ENCODE peak calls at places on chromosomes 5 and 9, in six cellular contexts. One of them, this sample, is unnamed.

GRCh38 chr9:128916204-128916603 is 4.6 kb upstream of the PHYHD1 start:
- DNase-seq in IMR-90: no peak
- DNase-seq in A549: no peak
- DNase-seq in CD4-positive, alpha-beta memory T cell: no peak
- DNase-seq in heart right ventricle: no peak
- DNase-seq in BE2C: no peak
- DNase-seq in this sample: no peak

GRCh38 chr9:115786321-115786720 is 367.3 kb upstream of the PAPPA start:
- DNase-seq in IMR-90: peak; percentile 13
- DNase-seq in CD4-positive, alpha-beta memory T cell: no peak
- DNase-seq in BE2C: no peak
- DNase-seq in A549: no peak
- DNase-seq in heart right ventricle: no peak
- DNase-seq in this sample: no peak

GRCh38 chr9:137055385-137056364 is 1.8 kb upstream of the ENTPD2 start:
- DNase-seq in CD4-positive, alpha-beta memory T cell: no peak
- DNase-seq in BE2C: peak; percentile 86
- DNase-seq in IMR-90: peak; percentile 41
- DNase-seq in heart right ventricle: peak; percentile 93
- DNase-seq in A549: peak; percentile 58
- DNase-seq in this sample: peak; percentile 92

GRCh38 chr9:121394292-121394691 is 24.2 kb upstream of the STOM start:
- DNase-seq in BE2C: no peak
- DNase-seq in CD4-positive, alpha-beta memory T cell: no peak
- DNase-seq in A549: no peak
- DNase-seq in heart right ventricle: no peak
- DNase-seq in IMR-90: peak; percentile 17
- DNase-seq in this sample: no peak

GRCh38 chr5:115626444-115626823 is 598 bp upstream of the TMED7 start:
- DNase-seq in IMR-90: peak; percentile 62
- DNase-seq in heart right ventricle: no peak
- DNase-seq in A549: no peak
- DNase-seq in BE2C: no peak
- DNase-seq in CD4-positive, alpha-beta memory T cell: no peak
- DNase-seq in this sample: no peak

GRCh38 chr5:54295658-54296276 is 14.6 kb downstream of the ARL15 start:
- DNase-seq in A549: no peak
- DNase-seq in heart right ventricle: peak; percentile 36
- DNase-seq in CD4-positive, alpha-beta memory T cell: no peak
- DNase-seq in BE2C: no peak
- DNase-seq in IMR-90: no peak
- DNase-seq in this sample: no peak

GRCh38 chr5:75611324-75612210 is at the start of gene ANKDD1B:
- DNase-seq in A549: peak; percentile 60
- DNase-seq in BE2C: peak; percentile 37
- DNase-seq in CD4-positive, alpha-beta memory T cell: no peak
- DNase-seq in IMR-90: peak; percentile 65
- DNase-seq in heart right ventricle: peak; percentile 14
- DNase-seq in this sample: peak; percentile 48

GRCh38 chr5:1510151-1510561 is 13.6 kb downstream of the LPCAT1 start:
- DNase-seq in IMR-90: no peak
- DNase-seq in A549: no peak
- DNase-seq in heart right ventricle: no peak
- DNase-seq in BE2C: no peak
- DNase-seq in CD4-positive, alpha-beta memory T cell: no peak
- DNase-seq in this sample: peak; percentile 12

GRCh38 chr9:113771199-113771598 is 104.9 kb upstream of the ZNF618 start:
- DNase-seq in BE2C: no peak
- DNase-seq in IMR-90: no peak
- DNase-seq in heart right ventricle: no peak
- DNase-seq in CD4-positive, alpha-beta memory T cell: no peak
- DNase-seq in A549: no peak
- DNase-seq in this sample: no peak

GRCh38 chr5:180815241-180816031 is 12.8 kb upstream of the MGAT1 start:
- DNase-seq in heart right ventricle: no peak
- DNase-seq in A549: no peak
- DNase-seq in CD4-positive, alpha-beta memory T cell: no peak
- DNase-seq in BE2C: no peak
- DNase-seq in IMR-90: no peak
- DNase-seq in this sample: peak; percentile 10

GRCh38 chr5:180818275-180818674 is 15.7 kb upstream of the MGAT1 start:
- DNase-seq in A549: no peak
- DNase-seq in BE2C: no peak
- DNase-seq in CD4-positive, alpha-beta memory T cell: no peak
- DNase-seq in heart right ventricle: no peak
- DNase-seq in IMR-90: no peak
- DNase-seq in this sample: no peak

GRCh38 chr5:180817847-180818246 is 15.2 kb upstream of the MGAT1 start:
- DNase-seq in heart right ventricle: no peak
- DNase-seq in IMR-90: no peak
- DNase-seq in A549: no peak
- DNase-seq in CD4-positive, alpha-beta memory T cell: no peak
- DNase-seq in BE2C: no peak
- DNase-seq in this sample: no peak

GRCh38 chr5:180818942-180819341 is 16.3 kb upstream of the MGAT1 start:
- DNase-seq in CD4-positive, alpha-beta memory T cell: no peak
- DNase-seq in A549: no peak
- DNase-seq in BE2C: no peak
- DNase-seq in IMR-90: no peak
- DNase-seq in heart right ventricle: no peak
- DNase-seq in this sample: no peak

GRCh38 chr5:180816608-180817534 is 14.3 kb upstream of the MGAT1 start:
- DNase-seq in BE2C: no peak
- DNase-seq in heart right ventricle: peak; percentile 86
- DNase-seq in A549: no peak
- DNase-seq in CD4-positive, alpha-beta memory T cell: no peak
- DNase-seq in IMR-90: peak; percentile 44
- DNase-seq in this sample: no peak
- H3K4me1 ChIP-seq in BE2C: no peaks in the 10 kb centered on the region
- H3K4me1 ChIP-seq in heart right ventricle: peaks cover 66% of the 10 kb centered on the region
- H3K4me1 ChIP-seq in A549: no peaks in the 10 kb centered on the region
- H3K4me1 ChIP-seq in CD4-positive, alpha-beta memory T cell: peaks cover 31% of the 10 kb centered on the region
- H3K4me1 ChIP-seq in IMR-90: peaks cover 11% of the 10 kb centered on the region
- H3K4me1 ChIP-seq in this sample: no peaks in the 10 kb centered on the region

GRCh38 chr5:138467711-138468132 is 2.4 kb downstream of the EGR1 start:
- DNase-seq in A549: no peak
- DNase-seq in CD4-positive, alpha-beta memory T cell: no peak
- DNase-seq in BE2C: peak; percentile 46
- DNase-seq in IMR-90: no peak
- DNase-seq in heart right ventricle: no peak
- DNase-seq in this sample: no peak
- H3K4me1 ChIP-seq in A549: peaks cover 12% of the 10 kb centered on the region
- H3K4me1 ChIP-seq in CD4-positive, alpha-beta memory T cell: peaks cover 31% of the 10 kb centered on the region
- H3K4me1 ChIP-seq in BE2C: no peaks in the 10 kb centered on the region
- H3K4me1 ChIP-seq in IMR-90: peaks cover 12% of the 10 kb centered on the region
- H3K4me1 ChIP-seq in heart right ventricle: peaks cover 40% of the 10 kb centered on the region
- H3K4me1 ChIP-seq in this sample: peaks cover 32% of the 10 kb centered on the region

GRCh38 chr9:70049672-70050271 is 6.1 kb downstream of the MAMDC2 start:
- DNase-seq in IMR-90: peak; percentile 55
- DNase-seq in heart right ventricle: peak; percentile 78
- DNase-seq in BE2C: no peak
- DNase-seq in A549: no peak
- DNase-seq in CD4-positive, alpha-beta memory T cell: no peak
- DNase-seq in this sample: no peak
- H3K4me1 ChIP-seq in IMR-90: peaks cover 12% of the 10 kb centered on the region
- H3K4me1 ChIP-seq in heart right ventricle: peaks cover 49% of the 10 kb centered on the region
- H3K4me1 ChIP-seq in BE2C: no peaks in the 10 kb centered on the region
- H3K4me1 ChIP-seq in A549: no peaks in the 10 kb centered on the region
- H3K4me1 ChIP-seq in CD4-positive, alpha-beta memory T cell: no peaks in the 10 kb centered on the region
- H3K4me1 ChIP-seq in this sample: no peaks in the 10 kb centered on the region

DNA sequence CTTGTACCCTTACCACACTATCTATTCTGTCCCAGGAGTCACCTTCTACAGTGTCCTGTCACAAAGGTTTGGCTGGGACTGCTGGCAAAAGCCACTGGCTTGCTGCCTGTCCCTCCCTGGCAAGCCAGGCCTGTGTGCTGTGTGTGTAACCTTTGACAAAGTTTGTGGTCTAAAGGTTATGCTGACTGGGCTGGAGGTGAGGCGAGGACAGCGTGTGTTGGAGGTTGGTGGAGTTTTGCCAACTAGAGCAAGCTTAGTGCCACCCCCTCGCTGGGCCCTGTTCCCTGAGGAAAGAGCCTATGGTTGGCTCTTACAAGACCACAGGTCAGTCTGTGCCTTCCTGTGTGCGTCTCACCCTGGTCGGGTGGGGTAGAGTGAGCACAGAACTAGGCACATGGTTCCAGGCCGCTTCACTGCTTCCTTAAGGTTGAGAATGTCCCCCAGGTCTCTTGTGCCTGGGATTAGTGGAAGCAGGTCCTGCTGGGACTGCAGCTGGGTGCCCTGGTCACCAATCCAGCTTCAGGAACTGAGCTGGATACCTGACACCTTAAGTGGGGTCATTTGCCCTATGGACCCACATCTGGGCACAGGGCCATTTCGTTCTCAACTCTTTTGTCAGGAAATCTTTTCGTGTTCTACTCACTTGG is 152.2 kb downstream of the GADD45G start:
- DNase-seq in CD4-positive, alpha-beta memory T cell: no peak
- DNase-seq in BE2C: no peak
- DNase-seq in A549: no peak
- DNase-seq in IMR-90: no peak
- DNase-seq in heart right ventricle: peak; percentile 65
- DNase-seq in this sample: peak; percentile 59
- H3K4me1 ChIP-seq in CD4-positive, alpha-beta memory T cell: no peaks in the 10 kb centered on the region
- H3K4me1 ChIP-seq in BE2C: peaks cover 26% of the 10 kb centered on the region
- H3K4me1 ChIP-seq in A549: no peaks in the 10 kb centered on the region
- H3K4me1 ChIP-seq in IMR-90: no peaks in the 10 kb centered on the region
- H3K4me1 ChIP-seq in heart right ventricle: no peaks in the 10 kb centered on the region
- H3K4me1 ChIP-seq in this sample: peaks cover 5% of the 10 kb centered on the region

GRCh38 chr5:58891971-58892343 is 309.1 kb downstream of the RAB3C start:
- DNase-seq in CD4-positive, alpha-beta memory T cell: no peak
- DNase-seq in A549: no peak
- DNase-seq in IMR-90: no peak
- DNase-seq in heart right ventricle: no peak
- DNase-seq in BE2C: no peak
- DNase-seq in this sample: no peak
- H3K4me1 ChIP-seq in CD4-positive, alpha-beta memory T cell: peaks cover 20% of the 10 kb centered on the region
- H3K4me1 ChIP-seq in A549: peaks cover 68% of the 10 kb centered on the region
- H3K4me1 ChIP-seq in IMR-90: peaks cover 6% of the 10 kb centered on the region
- H3K4me1 ChIP-seq in heart right ventricle: peaks cover 18% of the 10 kb centered on the region
- H3K4me1 ChIP-seq in BE2C: peaks cover 17% of the 10 kb centered on the region
- H3K4me1 ChIP-seq in this sample: no peaks in the 10 kb centered on the region

DNA sequence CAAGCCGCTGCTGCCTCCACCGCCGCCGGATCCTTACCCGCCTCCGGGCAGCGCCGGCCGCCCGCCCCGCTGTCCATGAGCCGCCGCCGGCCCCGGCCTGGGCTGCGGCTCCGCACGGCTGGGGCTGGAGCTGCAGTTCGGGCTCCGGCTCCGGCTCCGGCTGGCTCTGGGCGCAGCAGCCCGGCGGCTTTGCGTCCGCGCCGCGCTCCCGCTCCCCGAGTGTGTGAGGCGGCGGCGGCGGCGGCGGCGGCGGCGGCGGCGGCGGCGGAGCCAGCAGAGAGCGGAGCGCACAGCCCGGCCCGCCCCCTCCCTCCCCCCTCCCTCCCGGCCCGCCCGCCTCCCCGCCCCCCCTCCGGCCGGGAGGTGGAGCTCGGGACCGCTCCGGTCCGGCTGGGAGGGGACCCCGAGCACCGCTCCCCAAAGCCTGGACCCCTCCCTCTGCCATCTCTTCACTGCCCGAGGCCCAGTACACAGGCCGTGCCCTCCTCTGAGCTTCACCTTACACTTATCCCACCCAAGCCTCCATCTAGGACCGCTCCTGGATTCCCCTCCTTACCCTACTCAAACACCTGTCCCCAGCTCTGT is at the start of gene PCDH1:
- DNase-seq in CD4-positive, alpha-beta memory T cell: peak; percentile 30
- DNase-seq in A549: no peak
- DNase-seq in BE2C: peak; percentile 56
- DNase-seq in IMR-90: peak; percentile 14
- DNase-seq in heart right ventricle: peak; percentile 45
- DNase-seq in this sample: peak; percentile 81
- H3K4me1 ChIP-seq in CD4-positive, alpha-beta memory T cell: peaks cover 40% of the 10 kb centered on the region
- H3K4me1 ChIP-seq in A549: peaks cover 22% of the 10 kb centered on the region
- H3K4me1 ChIP-seq in BE2C: peaks cover 27% of the 10 kb centered on the region
- H3K4me1 ChIP-seq in IMR-90: peaks cover 8% of the 10 kb centered on the region
- H3K4me1 ChIP-seq in heart right ventricle: peaks cover 55% of the 10 kb centered on the region
- H3K4me1 ChIP-seq in this sample: no peaks in the 10 kb centered on the region

DNA sequence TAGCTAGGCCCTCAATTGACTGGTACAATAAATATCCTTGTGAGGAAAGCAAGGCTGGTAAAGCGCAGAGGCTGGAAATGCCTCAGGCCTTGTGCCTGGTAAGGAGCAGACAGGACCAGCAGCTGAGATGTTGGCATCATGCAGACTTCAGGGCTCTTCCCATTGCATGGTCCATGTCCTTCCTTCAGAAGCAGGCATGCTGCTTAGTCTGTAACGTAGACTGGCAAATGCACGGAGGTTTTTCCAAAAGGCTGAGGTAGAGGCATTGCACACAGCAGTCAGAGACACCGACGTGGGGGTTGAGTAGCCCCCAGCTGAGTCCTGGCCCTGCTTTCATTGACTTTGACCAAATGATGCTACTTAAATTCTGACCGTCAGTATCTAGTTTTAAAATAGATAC is 87.1 kb downstream of the ADRB2 start:
- DNase-seq in A549: no peak
- DNase-seq in CD4-positive, alpha-beta memory T cell: no peak
- DNase-seq in heart right ventricle: no peak
- DNase-seq in BE2C: no peak
- DNase-seq in IMR-90: no peak
- DNase-seq in this sample: no peak
- H3K4me1 ChIP-seq in A549: peaks cover 37% of the 10 kb centered on the region
- H3K4me1 ChIP-seq in CD4-positive, alpha-beta memory T cell: peaks cover 9% of the 10 kb centered on the region
- H3K4me1 ChIP-seq in heart right ventricle: peaks cover 24% of the 10 kb centered on the region
- H3K4me1 ChIP-seq in BE2C: no peaks in the 10 kb centered on the region
- H3K4me1 ChIP-seq in IMR-90: peaks cover 46% of the 10 kb centered on the region
- H3K4me1 ChIP-seq in this sample: no peaks in the 10 kb centered on the region